ENCODE peak calls at places on chromosomes 3 and 15, in five cellular contexts. J is NCI-H2081, M is SHP77 treated with DMSO at 0.1 percent for 48 hours, B is HS-27A, C is glomerular endothelial cell. X is an unnamed sample.

GRCh38 chr15:55183679-55184078 is 13.1 kb downstream of the RSL24D1 start:
- DNase-seq in M (no peak), C (no peak), J (no peak), B (no peak), X (no peak)

GRCh38 chr3:2452249-2452648 is 353.6 kb downstream of the CNTN4 start:
- DNase-seq in J (no peak), M (no peak), B (no peak), C (no peak), X (no peak)

GRCh38 chr3:151971814-151972579 is 98.6 kb downstream of the SUCNR1 start:
- DNase-seq in B (no peak), M (no peak), C (no peak), J (peak), X (no peak)

GRCh38 chr15:81157195-81157938 is 23.3 kb downstream of the CFAP161 start:
- DNase-seq in M (no peak), J (no peak), C (no peak), B (no peak), X (peak)

GRCh38 chr3:87191175-87191574 is 35.9 kb upstream of the CHMP2B start:
- DNase-seq in B (no peak), J (peak), C (no peak), M (no peak), X (no peak)

GRCh38 chr3:183449791-183450190 is 21.4 kb upstream of the MCF2L2 start:
- DNase-seq in J (no peak), C (no peak), M (no peak), B (no peak), X (no peak)

GRCh38 chr15:96314508-96314907 is 16.0 kb upstream of the NR2F2 start:
- DNase-seq in C (no peak), B (no peak), J (no peak), M (no peak), X (no peak)

GRCh38 chr3:13495921-13496723 is 16.0 kb downstream of the HDAC11 start:
- DNase-seq in M (no peak), C (peak), B (peak), J (peak), X (peak)

GRCh38 chr15:40046721-40047412 is 7.9 kb upstream of the SRP14 start:
- DNase-seq in C (no peak), J (no peak), B (no peak), M (no peak), X (peak)

GRCh38 chr15:78651007-78651406 is 10.0 kb upstream of the CHRNB4 start:
- DNase-seq in J (no peak), C (no peak), M (no peak), B (no peak), X (no peak)

GRCh38 chr15:101617390-101617965 is 34.7 kb downstream of the TM2D3 start:
- DNase-seq in J (no peak), M (no peak), B (no peak), C (no peak), X (peak)

GRCh38 chr3:12959838-12960378 is 113.3 kb downstream of the IQSEC1 start:
- DNase-seq in C (no peak), M (no peak), J (no peak), B (no peak), X (no peak)

GRCh38 chr15:67825880-67826716 is 789 bp downstream of the SKOR1 start:
- DNase-seq in J (no peak), M (no peak), B (no peak), C (no peak), X (no peak)

GRCh38 chr3:46008058-46008457 is 12.4 kb upstream of the FYCO1 start:
- DNase-seq in B (no peak), J (no peak), M (no peak), C (no peak), X (no peak)

GRCh38 chr3:127002195-127003174 is 19.6 kb downstream of the PLXNA1 start:
- DNase-seq in C (peak), B (peak), M (no peak), J (no peak), X (peak)

GRCh38 chr15:78208887-78209645 is 25.3 kb downstream of the ACSBG1 start:
- DNase-seq in B (no peak), M (no peak), J (no peak), C (no peak), X (no peak)

GRCh38 chr3:149466192-149466591 is 8.3 kb upstream of the TM4SF4 start:
- DNase-seq in J (no peak), M (no peak), C (no peak), B (peak), X (peak)

GRCh38 chr3:177609613-177610012 is 412.3 kb upstream of the TBL1XR1 start:
- DNase-seq in B (no peak), C (no peak), M (no peak), J (no peak), X (no peak)

GRCh38 chr3:187777331-187778046 is 32.2 kb upstream of the BCL6 start:
- DNase-seq in C (no peak), J (no peak), B (no peak), M (no peak), X (no peak)

GRCh38 chr15:64314456-64314855 is 41.5 kb downstream of the CSNK1G1 start:
- DNase-seq in M (no peak), C (no peak), B (no peak), J (no peak), X (no peak)

GRCh38 chr3:132311860-132312259 is 5.3 kb upstream of the ACP3 start:
- DNase-seq in B (no peak), J (no peak), C (no peak), M (no peak), X (no peak)

GRCh38 chr15:92663250-92663951 is 7.8 kb upstream of the FAM174B start:
- DNase-seq in B (no peak), M (no peak), C (no peak), J (no peak), X (no peak)

GRCh38 chr3:194749631-194750271 is 64.1 kb downstream of the FAM43A start:
- DNase-seq in B (no peak), J (no peak), C (no peak), M (no peak), X (peak)

GRCh38 chr3:158802399-158803023 is 657 bp downstream of the MFSD1 start:
- DNase-seq in C (no peak), B (no peak), J (no peak), M (no peak), X (no peak)

GRCh38 chr3:140145501-140145900 is 210.5 kb downstream of the CLSTN2 start:
- DNase-seq in B (no peak), C (no peak), M (no peak), J (no peak), X (no peak)

GRCh38 chr3:143807987-143808386 is 40.3 kb downstream of the SLC9A9 start:
- DNase-seq in M (no peak), B (no peak), J (no peak), C (no peak), X (no peak)

GRCh38 chr3:22399566-22399965 is 648.6 kb upstream of the ZNF385D start:
- DNase-seq in J (no peak), B (no peak), C (no peak), M (no peak), X (peak)

GRCh38 chr3:182567666-182568065 is 225.6 kb upstream of the ATP11B start:
- DNase-seq in C (no peak), M (no peak), J (peak), B (no peak), X (no peak)

GRCh38 chr15:81293728-81294500 is 30.0 kb downstream of the STARD5 start:
- DNase-seq in B (no peak), C (no peak), M (no peak), J (no peak), X (no peak)

GRCh38 chr3:16322189-16322588 is 57.2 kb downstream of the OXNAD1 start:
- DNase-seq in C (no peak), M (no peak), J (no peak), B (no peak), X (no peak)

GRCh38 chr3:28973621-28974020 is 307.2 kb upstream of the RBMS3 start:
- DNase-seq in M (no peak), J (no peak), B (peak), C (no peak), X (no peak)

GRCh38 chr15:61749169-61749568 is 311.1 kb downstream of the VPS13C start:
- DNase-seq in J (no peak), B (no peak), M (peak), C (no peak), X (no peak)

GRCh38 chr3:194731496-194732073 is 45.9 kb downstream of the FAM43A start:
- DNase-seq in M (no peak), J (no peak), B (no peak), C (no peak), X (no peak)

X was measured in fibroblast of villous mesenchyme.